ENCODE peak calls at places on chromosomes 2 and 18, in ten cellular contexts. Z is uterus, B is Peyer's patch, G is sigmoid colon, Y is vagina, N is IMR-90, U is stomach, M is adrenal gland, W is ovary, J is prostate gland. E is an unnamed sample. For H3K36me3 and H3K4me1, the result is how much of the 10 kb centered on the place peaks cover.

GRCh38 chr2:3805120-3805519 is 101.7 kb downstream of the DCDC2C start:
- DNase-seq in Z (no peak), B (no peak), G (no peak), Y (no peak), N (no peak), U (no peak), M (no peak), W (no peak), J (peak), E (no peak)

GRCh38 chr18:22169889-22170420 is 566 bp downstream of the GATA6 start:
- DNase-seq in Z (peak), B (no peak), G (no peak), Y (no peak), N (peak), U (no peak), M (peak), W (peak), J (no peak), E (peak)

GRCh38 chr18:79523738-79524180 is 128.0 kb downstream of the NFATC1 start:
- DNase-seq in Z (no peak), B (peak), G (peak), Y (no peak), N (no peak), U (no peak), M (no peak), W (no peak), J (no peak), E (peak)

GRCh38 chr2:170022692-170023091 is 155.3 kb upstream of the MYO3B start:
- DNase-seq in Z (no peak), B (no peak), G (no peak), Y (no peak), N (peak), U (no peak), M (no peak), W (no peak), J (no peak), E (no peak)

GRCh38 chr2:19228720-19229119 is 129.7 kb downstream of the OSR1 start:
- DNase-seq in Z (no peak), B (no peak), G (no peak), Y (no peak), N (no peak), U (no peak), M (no peak), W (no peak), J (peak), E (no peak)

GRCh38 chr2:212912445-212913103 is 238.8 kb downstream of the IKZF2 start:
- DNase-seq in Z (no peak), B (no peak), G (no peak), Y (no peak), N (peak), U (peak), M (no peak), W (no peak), J (peak), E (no peak)

GRCh38 chr2:69099541-69099940 is 86.6 kb downstream of the ANTXR1 start:
- DNase-seq in Z (no peak), B (no peak), G (no peak), Y (no peak), N (peak), U (no peak), M (no peak), W (no peak), J (no peak), E (no peak)

GRCh38 chr2:191451116-191451515 is 205.9 kb downstream of the MYO1B start:
- DNase-seq in Z (no peak), B (no peak), G (no peak), Y (no peak), N (no peak), U (no peak), M (no peak), W (no peak), J (no peak), E (no peak)

GRCh38 chr2:164920430-164920829 is 34.9 kb downstream of the SLC38A11 start:
- DNase-seq in Z (no peak), B (no peak), G (no peak), Y (no peak), N (peak), U (no peak), M (no peak), W (no peak), J (no peak), E (no peak)

GRCh38 chr2:240812301-240812680 is 7.7 kb downstream of the KIF1A start:
- DNase-seq in Z (no peak), B (no peak), G (peak), Y (no peak), N (no peak), U (peak), M (no peak), W (no peak), J (no peak), E (no peak)

GRCh38 chr2:46082531-46083485 is 214.4 kb upstream of the EPAS1 start:
- DNase-seq in Z (no peak), B (no peak), G (peak), Y (no peak), N (peak), U (no peak), M (no peak), W (no peak), J (no peak), E (no peak)

GRCh38 chr2:126802316-126802715 is 96.4 kb upstream of the TEX51 start:
- DNase-seq in Z (no peak), B (no peak), G (peak), Y (peak), N (no peak), U (no peak), M (no peak), W (no peak), J (no peak), E (no peak)

GRCh38 chr2:238142382-238143205 is 4.1 kb downstream of the KLHL30 start:
- DNase-seq in Z (no peak), B (no peak), G (no peak), Y (no peak), N (no peak), U (no peak), M (no peak), W (no peak), J (no peak), E (no peak)

GRCh38 chr2:203578511-203579130 is 43.5 kb upstream of the RAPH1 start:
- DNase-seq in Z (no peak), B (no peak), G (no peak), Y (no peak), N (no peak), U (no peak), M (no peak), W (no peak), J (no peak), E (no peak)

GRCh38 chr2:200786423-200786822 is 25.3 kb upstream of the BZW1 start:
- DNase-seq in Z (no peak), B (no peak), G (no peak), Y (no peak), N (peak), U (no peak), M (no peak), W (no peak), J (no peak), E (no peak)

GRCh38 chr2:211457325-211457724 is 900.9 kb downstream of the CPS1 start:
- DNase-seq in Z (no peak), B (no peak), G (no peak), Y (no peak), N (no peak), U (no peak), M (no peak), W (no peak), J (no peak), E (no peak)

GRCh38 chr2:211455225-211455841 is 898.9 kb downstream of the CPS1 start:
- DNase-seq in Z (no peak), B (no peak), G (no peak), Y (no peak), N (peak), U (peak), M (peak), W (no peak), J (no peak), E (peak)

GRCh38 chr2:211451642-211452041 is 895.2 kb downstream of the CPS1 start:
- DNase-seq in Z (no peak), B (no peak), G (no peak), Y (no peak), N (no peak), U (no peak), M (no peak), W (no peak), J (no peak), E (no peak)

GRCh38 chr2:211453311-211453894 is 897.0 kb downstream of the CPS1 start:
- DNase-seq in Z (no peak), B (no peak), G (no peak), Y (no peak), N (no peak), U (no peak), M (no peak), W (no peak), J (no peak), E (no peak)

DNA sequence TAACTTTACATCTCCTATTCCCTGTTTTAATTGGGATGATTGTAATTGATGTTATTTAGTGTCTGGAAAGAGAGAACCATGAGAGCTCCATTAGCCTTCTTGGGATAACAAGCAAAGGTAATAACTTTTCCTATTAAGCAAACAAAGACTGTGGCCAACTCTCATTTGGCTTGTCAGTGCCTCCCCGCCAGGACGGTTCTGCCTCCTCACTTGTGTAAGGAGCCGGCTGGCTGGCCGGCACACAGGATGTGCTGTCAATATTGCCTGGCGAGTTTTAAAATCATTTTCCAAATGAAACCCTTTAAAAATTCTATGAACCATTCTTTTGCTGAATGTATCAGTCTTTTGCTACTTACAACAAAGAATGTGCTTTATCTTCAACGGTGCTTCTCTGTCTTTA is 898.3 kb downstream of the CPS1 start:
- DNase-seq in Z (no peak), B (no peak), G (no peak), Y (no peak), N (no peak), U (no peak), M (no peak), W (no peak), J (peak), E (peak)
- H3K36me3 ChIP-seq in Z (under half), B (under half), G (under half), Y (under half), N (under half), U (under half), M (under half), W (under half), J (under half), E (under half)

GRCh38 chr2:236168110-236169067 is at the start of gene GBX2:
- DNase-seq in Z (no peak), B (no peak), G (peak), Y (no peak), N (peak), U (no peak), M (no peak), W (no peak), J (no peak), E (no peak)
- H3K4me1 ChIP-seq in Z (under half), B (under half), G (half or more), Y (half or more), N (under half), U (under half), M (under half), W (under half), J (under half), E (half or more)

GRCh38 chr18:62426191-62426488 is 96.7 kb upstream of the ZCCHC2 start:
- DNase-seq in Z (no peak), B (no peak), G (no peak), Y (no peak), N (no peak), U (no peak), M (no peak), W (no peak), J (no peak), E (no peak)

GRCh38 chr18:62425465-62426190 is 97.2 kb upstream of the ZCCHC2 start:
- DNase-seq in Z (peak), B (peak), G (peak), Y (peak), N (peak), U (peak), M (peak), W (peak), J (peak), E (peak)

GRCh38 chr18:62418258-62418657 is 93.1 kb downstream of the TNFRSF11A start:
- DNase-seq in Z (no peak), B (no peak), G (no peak), Y (no peak), N (no peak), U (no peak), M (no peak), W (no peak), J (no peak), E (no peak)

GRCh38 chr18:62420151-62420512 is 95.0 kb downstream of the TNFRSF11A start:
- DNase-seq in Z (no peak), B (no peak), G (no peak), Y (no peak), N (peak), U (no peak), M (no peak), W (no peak), J (no peak), E (no peak)

GRCh38 chr18:62420513-62421209 is 95.6 kb downstream of the TNFRSF11A start:
- DNase-seq in Z (no peak), B (peak), G (no peak), Y (no peak), N (peak), U (peak), M (no peak), W (no peak), J (peak), E (no peak)
- TF ChIP-seq POLR2A in Z (no peak), B (peak), G (no peak), Y (no peak), N (no peak), U (no peak), M (no peak), W (no peak), J (no peak), E (peak)

GRCh38 chr2:143939976-143940375 is 579.9 kb downstream of the ZEB2 start:
- DNase-seq in Z (no peak), B (no peak), G (no peak), Y (no peak), N (peak), U (no peak), M (no peak), W (no peak), J (no peak), E (no peak)

GRCh38 chr2:143936758-143937562 is 583.0 kb downstream of the ZEB2 start:
- DNase-seq in Z (peak), B (no peak), G (peak), Y (no peak), N (peak), U (peak), M (peak), W (peak), J (no peak), E (peak)

GRCh38 chr2:143940720-143941119 is 579.2 kb downstream of the ZEB2 start:
- DNase-seq in Z (no peak), B (no peak), G (no peak), Y (no peak), N (no peak), U (no peak), M (no peak), W (no peak), J (no peak), E (no peak)

GRCh38 chr2:143934913-143935310 is 585.0 kb downstream of the ZEB2 start:
- DNase-seq in Z (no peak), B (no peak), G (no peak), Y (no peak), N (peak), U (no peak), M (no peak), W (no peak), J (no peak), E (no peak)

GRCh38 chr2:143937563-143938346 is 582.2 kb downstream of the ZEB2 start:
- DNase-seq in Z (no peak), B (no peak), G (no peak), Y (no peak), N (no peak), U (no peak), M (no peak), W (peak), J (no peak), E (no peak)
- H3K36me3 ChIP-seq in Z (under half), B (under half), G (under half), Y (under half), N (under half), U (under half), M (under half), W (under half), J (under half), E (under half)